ENCODE peak calls at places on chromosomes 1 and 21, in eight cellular contexts. M is CD4-positive, alpha-beta T cell; P is psoas muscle; V is MCF 10A; Q is B cell; B is nephron progenitor cell; Z is left ventricle myocardium inferior; Y is neural progenitor cell. H is an unnamed sample.

GRCh38 chr1:29728703-29729102 is 492.4 kb downstream of the PTPRU start:
- DNase-seq in Q (no peak), V (no peak), P (no peak), B (no peak), M (no peak), Y (no peak), Z (no peak), H (no peak)

GRCh38 chr1:169892176-169892818 is 1.4 kb downstream of the SCYL3 start:
- DNase-seq in Y (no peak), B (no peak), Z (no peak), Q (no peak), M (no peak), V (no peak), P (no peak), H (no peak)

GRCh38 chr1:219778110-219778509 is 150.2 kb downstream of the SLC30A10 start:
- DNase-seq in V (no peak), M (no peak), Y (no peak), Q (no peak), B (no peak), P (no peak), Z (no peak), H (no peak)

GRCh38 chr1:167454929-167455785 is 63.2 kb downstream of the CD247 start:
- DNase-seq in V (peak), Y (peak), P (peak), Q (peak), Z (peak), M (peak), B (peak), H (peak)

GRCh38 chr1:245807954-245808719 is 653.4 kb downstream of the KIF26B start:
- DNase-seq in Q (peak), P (no peak), M (no peak), V (no peak), B (no peak), Y (no peak), Z (no peak), H (peak)

GRCh38 chr1:115648717-115649691 is 7.2 kb downstream of the VANGL1 start:
- DNase-seq in Y (no peak), P (no peak), Z (no peak), M (no peak), V (no peak), Q (no peak), B (no peak), H (peak)

GRCh38 chr1:236895665-236896387 is 100.7 kb downstream of the MTR start:
- DNase-seq in Y (no peak), M (no peak), Q (no peak), V (no peak), Z (peak), B (no peak), P (no peak), H (no peak)

GRCh38 chr1:21966247-21967000 is 10.4 kb upstream of the CELA3B start:
- DNase-seq in M (no peak), B (no peak), P (no peak), V (peak), Y (no peak), Q (no peak), Z (no peak), H (no peak)

GRCh38 chr1:154779563-154780189 is 90.4 kb downstream of the KCNN3 start:
- DNase-seq in V (no peak), Y (no peak), Q (no peak), P (no peak), Z (no peak), M (no peak), B (no peak), H (no peak)

GRCh38 chr21:44793269-44794030 is 8.2 kb downstream of the UBE2G2 start:
- DNase-seq in M (peak), V (peak), Z (peak), Y (peak), P (peak), B (peak), Q (peak), H (peak)

GRCh38 chr1:58566339-58566738 is 10.7 kb downstream of the TACSTD2 start:
- DNase-seq in M (no peak), Y (peak), Q (no peak), B (no peak), P (no peak), Z (no peak), V (no peak), H (no peak)

DNA sequence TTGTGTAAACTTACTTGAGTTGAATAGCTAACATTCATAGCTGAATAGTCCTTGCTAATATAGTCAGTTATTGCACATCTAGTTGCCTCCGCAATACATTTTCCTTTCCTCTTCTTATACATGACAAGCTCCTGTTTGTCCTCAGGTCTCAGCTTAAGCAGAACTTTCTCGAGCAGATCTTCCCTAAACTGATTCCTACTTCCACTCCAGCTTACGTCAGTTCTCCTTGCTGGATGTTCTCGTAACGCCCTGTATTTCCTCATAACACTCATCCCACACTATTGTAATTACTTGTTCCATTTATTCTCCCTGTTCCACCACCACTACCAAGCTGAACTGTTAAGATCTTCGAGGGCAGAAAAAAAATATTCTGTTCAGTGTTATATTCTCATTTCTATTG is 15.1 kb upstream of the OMA1 start:
- DNase-seq in V (no peak), Z (no peak), B (no peak), Y (no peak), M (no peak), Q (no peak), P (no peak), H (no peak)
- TF ChIP-seq CTCF in V (no peak), Z (no peak), B (no peak), Y (no peak), M (no peak), Q (no peak), P (no peak), H (no peak)

DNA sequence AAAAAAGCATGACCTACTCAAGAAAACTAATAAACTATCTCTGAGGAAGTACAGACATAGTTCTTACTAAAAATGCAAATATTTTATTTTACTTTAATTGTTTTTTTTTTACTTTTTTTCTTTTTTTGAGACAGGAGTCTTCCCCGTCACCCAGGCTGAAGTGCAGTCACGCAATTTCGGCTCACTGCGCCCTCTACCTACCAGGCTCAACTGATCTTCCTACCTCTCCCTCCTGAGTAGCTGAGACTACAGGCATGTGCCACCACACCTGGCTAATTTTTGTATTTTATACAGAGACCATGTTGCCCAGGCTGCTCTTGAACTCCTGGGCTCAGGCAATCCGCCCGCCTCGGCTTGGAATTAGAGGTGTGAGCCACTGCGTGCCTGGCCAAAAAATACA is 1263.1 kb downstream of the KCNT2 start:
- DNase-seq in M (no peak), P (no peak), Z (no peak), V (no peak), Y (peak), B (peak), Q (no peak), H (no peak)
- TF ChIP-seq CTCF in M (no peak), P (no peak), Z (no peak), V (no peak), Y (peak), B (peak), Q (no peak), H (no peak)

GRCh38 chr21:36810443-36810842 is 111.5 kb downstream of the SIM2 start:
- DNase-seq in Y (no peak), Z (no peak), V (no peak), B (no peak), M (no peak), P (no peak), Q (no peak), H (no peak)
- TF ChIP-seq CTCF in Y (no peak), Z (no peak), V (no peak), B (no peak), M (no peak), P (no peak), Q (no peak), H (no peak)

GRCh38 chr1:204445860-204446412 is 34.3 kb upstream of the PPP1R15B start:
- DNase-seq in Q (peak), Z (no peak), V (peak), Y (peak), M (peak), P (no peak), B (peak), H (peak)
- TF ChIP-seq CTCF in Q (no peak), Z (no peak), V (peak), Y (peak), M (no peak), P (no peak), B (no peak), H (peak)

GRCh38 chr1:211621471-211622198 is 42.7 kb upstream of the SLC30A1 start:
- DNase-seq in B (no peak), V (no peak), P (no peak), Y (no peak), Q (no peak), Z (peak), M (no peak), H (no peak)

GRCh38 chr1:211628446-211628845 is 47.0 kb downstream of the NEK2 start:
- DNase-seq in Q (no peak), P (no peak), V (no peak), Z (no peak), M (no peak), Y (peak), B (no peak), H (no peak)

GRCh38 chr1:211627259-211627658 is 48.2 kb downstream of the NEK2 start:
- DNase-seq in Y (no peak), Z (no peak), B (no peak), M (no peak), Q (no peak), V (no peak), P (no peak), H (no peak)

GRCh38 chr1:211623510-211623909 is 44.5 kb upstream of the SLC30A1 start:
- DNase-seq in M (no peak), Y (no peak), V (no peak), B (no peak), Q (no peak), P (no peak), Z (no peak), H (no peak)

GRCh38 chr1:211625040-211625439 is 46.1 kb upstream of the SLC30A1 start:
- DNase-seq in P (no peak), B (no peak), Z (no peak), M (no peak), Y (no peak), V (peak), Q (peak), H (no peak)
- TF ChIP-seq CTCF in P (peak), B (no peak), Z (peak), M (no peak), Y (no peak), V (peak), Q (peak), H (peak)

H was measured in GM10248.